ENCODE peak calls at places on chromosomes 7 and 10, in six cellular contexts. One of them, this sample, is unnamed.

GRCh38 chr10:112299456-112299855 is 16.3 kb downstream of the TECTB start:
- DNase-seq in A549: no peak
- DNase-seq in left lung: no peak
- DNase-seq in PC-3: peak
- DNase-seq in psoas muscle: no peak
- DNase-seq in heart right ventricle: no peak
- DNase-seq in this sample: no peak

GRCh38 chr7:116363637-116364432 is 135.7 kb upstream of the CAV2 start:
- DNase-seq in A549: no peak
- DNase-seq in left lung: no peak
- DNase-seq in PC-3: peak
- DNase-seq in psoas muscle: no peak
- DNase-seq in heart right ventricle: no peak
- DNase-seq in this sample: no peak

GRCh38 chr10:74039561-74040145 is 41.7 kb downstream of the VCL start:
- DNase-seq in A549: no peak
- DNase-seq in left lung: peak
- DNase-seq in PC-3: no peak
- DNase-seq in psoas muscle: peak
- DNase-seq in heart right ventricle: no peak
- DNase-seq in this sample: no peak

GRCh38 chr10:43211431-43212042 is 55.3 kb downstream of the RASGEF1A start:
- DNase-seq in A549: no peak
- DNase-seq in left lung: peak
- DNase-seq in PC-3: no peak
- DNase-seq in psoas muscle: peak
- DNase-seq in heart right ventricle: no peak
- DNase-seq in this sample: no peak

GRCh38 chr10:86291616-86292340 is 74.8 kb downstream of the GRID1 start:
- DNase-seq in A549: no peak
- DNase-seq in left lung: no peak
- DNase-seq in PC-3: no peak
- DNase-seq in psoas muscle: no peak
- DNase-seq in heart right ventricle: no peak
- DNase-seq in this sample: peak

GRCh38 chr10:133456041-133456951 is 2.6 kb downstream of the SCART1 start:
- DNase-seq in A549: no peak
- DNase-seq in left lung: no peak
- DNase-seq in PC-3: no peak
- DNase-seq in psoas muscle: no peak
- DNase-seq in heart right ventricle: no peak
- DNase-seq in this sample: peak

GRCh38 chr7:158908552-158908951 is 52.2 kb downstream of the DYNC2I1 start:
- DNase-seq in A549: no peak
- DNase-seq in left lung: no peak
- DNase-seq in PC-3: no peak
- DNase-seq in psoas muscle: no peak
- DNase-seq in heart right ventricle: no peak
- DNase-seq in this sample: no peak

GRCh38 chr10:78551184-78552005 is 517.4 kb upstream of the ZMIZ1 start:
- DNase-seq in A549: no peak
- DNase-seq in left lung: no peak
- DNase-seq in PC-3: no peak
- DNase-seq in psoas muscle: no peak
- DNase-seq in heart right ventricle: no peak
- DNase-seq in this sample: no peak

GRCh38 chr10:87775766-87776165 is 42.3 kb downstream of the ATAD1 start:
- DNase-seq in A549: no peak
- DNase-seq in left lung: no peak
- DNase-seq in PC-3: peak
- DNase-seq in psoas muscle: no peak
- DNase-seq in heart right ventricle: no peak
- DNase-seq in this sample: no peak

GRCh38 chr7:65554-65953 is 126.8 kb upstream of the FAM20C start:
- DNase-seq in A549: no peak
- DNase-seq in left lung: peak
- DNase-seq in PC-3: no peak
- DNase-seq in psoas muscle: peak
- DNase-seq in heart right ventricle: no peak
- DNase-seq in this sample: no peak

GRCh38 chr10:117609095-117609821 is 66.7 kb downstream of the EMX2 start:
- DNase-seq in A549: peak
- DNase-seq in left lung: peak
- DNase-seq in PC-3: peak
- DNase-seq in psoas muscle: peak
- DNase-seq in heart right ventricle: peak
- DNase-seq in this sample: no peak

GRCh38 chr7:98836811-98837631 is 32.8 kb downstream of the TMEM130 start:
- DNase-seq in A549: peak
- DNase-seq in left lung: no peak
- DNase-seq in PC-3: peak
- DNase-seq in psoas muscle: no peak
- DNase-seq in heart right ventricle: peak
- DNase-seq in this sample: peak

GRCh38 chr10:68137174-68137573 is 27.9 kb downstream of the MYPN start:
- DNase-seq in A549: no peak
- DNase-seq in left lung: no peak
- DNase-seq in PC-3: peak
- DNase-seq in psoas muscle: no peak
- DNase-seq in heart right ventricle: no peak
- DNase-seq in this sample: no peak

GRCh38 chr7:111018960-111019835 is 71.7 kb upstream of the LRRN3 start:
- DNase-seq in A549: no peak
- DNase-seq in left lung: no peak
- DNase-seq in PC-3: peak
- DNase-seq in psoas muscle: no peak
- DNase-seq in heart right ventricle: no peak
- DNase-seq in this sample: no peak

GRCh38 chr7:106590209-106590816 is 70.6 kb downstream of the CCDC71L start:
- DNase-seq in A549: no peak
- DNase-seq in left lung: no peak
- DNase-seq in PC-3: no peak
- DNase-seq in psoas muscle: no peak
- DNase-seq in heart right ventricle: no peak
- DNase-seq in this sample: no peak

GRCh38 chr10:124282326-124282725 is 136.4 kb downstream of the OAT start:
- DNase-seq in A549: no peak
- DNase-seq in left lung: no peak
- DNase-seq in PC-3: no peak
- DNase-seq in psoas muscle: no peak
- DNase-seq in heart right ventricle: no peak
- DNase-seq in this sample: no peak

GRCh38 chr7:156639426-156640256 is 933 bp upstream of the RNF32 start:
- DNase-seq in A549: no peak
- DNase-seq in left lung: no peak
- DNase-seq in PC-3: no peak
- DNase-seq in psoas muscle: no peak
- DNase-seq in heart right ventricle: no peak
- DNase-seq in this sample: no peak

DNA sequence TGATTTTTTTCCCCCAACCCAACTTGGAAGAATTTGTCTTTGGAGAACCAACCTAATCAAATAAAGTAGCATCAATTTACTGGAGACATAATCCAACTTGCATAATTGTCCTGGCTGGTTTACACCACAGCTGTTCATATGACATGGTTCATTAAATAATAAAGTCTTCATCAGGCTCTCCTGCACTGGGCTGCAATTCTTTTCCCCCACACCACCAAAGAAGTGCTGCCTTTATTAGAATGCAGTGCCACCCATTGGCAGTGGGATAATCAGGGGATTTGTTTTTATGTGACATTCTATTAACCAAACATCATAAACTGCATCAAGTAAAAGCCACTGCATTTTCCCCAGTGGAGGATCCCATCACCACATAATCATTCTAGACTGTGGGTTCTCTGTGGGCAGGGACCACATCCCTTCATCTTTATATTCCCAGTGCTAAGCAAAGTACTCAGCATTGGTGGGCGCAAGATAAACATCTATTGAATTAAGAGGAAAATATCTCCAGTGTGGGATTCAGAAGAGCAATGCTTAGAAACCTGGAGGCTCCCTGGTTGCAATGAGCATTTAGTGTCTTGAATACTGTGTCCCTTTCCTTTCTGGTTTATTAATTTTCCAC is 322.0 kb downstream of the KCNMA1 start:
- DNase-seq in A549: no peak
- DNase-seq in left lung: no peak
- DNase-seq in PC-3: no peak
- DNase-seq in psoas muscle: no peak
- DNase-seq in heart right ventricle: no peak
- DNase-seq in this sample: no peak
- TF ChIP-seq CTCF in A549: no peak
- TF ChIP-seq CTCF in left lung: no peak
- TF ChIP-seq CTCF in PC-3: peak
- TF ChIP-seq CTCF in psoas muscle: no peak
- TF ChIP-seq CTCF in heart right ventricle: no peak
- TF ChIP-seq CTCF in this sample: no peak

DNA sequence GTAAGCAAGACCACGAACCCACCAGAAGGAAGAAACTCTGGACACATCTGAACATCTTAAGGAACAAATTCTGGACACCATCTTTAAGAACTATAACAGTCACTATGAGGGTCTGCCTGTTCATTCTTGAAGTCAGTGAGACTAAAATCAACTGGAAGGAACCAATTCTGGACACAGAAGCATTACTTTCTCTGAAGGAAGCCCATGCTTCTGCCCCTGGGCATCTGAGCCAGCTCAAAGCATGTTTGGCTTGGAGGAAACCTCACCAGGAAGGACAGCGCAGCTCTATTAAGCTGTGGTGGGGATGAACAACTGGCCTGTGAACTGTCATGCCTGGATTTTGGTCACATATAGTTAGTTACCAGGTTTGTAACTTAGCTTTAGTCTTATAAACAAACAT is 132.4 kb upstream of the GDF10 start:
- DNase-seq in A549: no peak
- DNase-seq in left lung: no peak
- DNase-seq in PC-3: no peak
- DNase-seq in psoas muscle: no peak
- DNase-seq in heart right ventricle: no peak
- DNase-seq in this sample: no peak
- H3K27ac ChIP-seq in A549: peak
- H3K27ac ChIP-seq in left lung: peak
- H3K27ac ChIP-seq in PC-3: no peak
- H3K27ac ChIP-seq in psoas muscle: no peak
- H3K27ac ChIP-seq in heart right ventricle: no peak
- H3K27ac ChIP-seq in this sample: no peak

GRCh38 chr7:35714862-35715261 is 19.9 kb upstream of the HERPUD2 start:
- DNase-seq in A549: no peak
- DNase-seq in left lung: no peak
- DNase-seq in PC-3: peak
- DNase-seq in psoas muscle: no peak
- DNase-seq in heart right ventricle: no peak
- DNase-seq in this sample: no peak
- TF ChIP-seq CTCF in A549: no peak
- TF ChIP-seq CTCF in left lung: no peak
- TF ChIP-seq CTCF in PC-3: no peak
- TF ChIP-seq CTCF in psoas muscle: no peak
- TF ChIP-seq CTCF in heart right ventricle: no peak
- TF ChIP-seq CTCF in this sample: no peak

GRCh38 chr10:18486444-18486843 is 164.9 kb downstream of the NSUN6 start:
- DNase-seq in A549: no peak
- DNase-seq in left lung: no peak
- DNase-seq in PC-3: no peak
- DNase-seq in psoas muscle: no peak
- DNase-seq in heart right ventricle: no peak
- DNase-seq in this sample: no peak
- H3K27ac ChIP-seq in A549: no peak
- H3K27ac ChIP-seq in left lung: no peak
- H3K27ac ChIP-seq in PC-3: no peak
- H3K27ac ChIP-seq in psoas muscle: no peak
- H3K27ac ChIP-seq in heart right ventricle: peak
- H3K27ac ChIP-seq in this sample: no peak

GRCh38 chr7:133112335-133112734 is 30.4 kb upstream of the CHCHD3 start:
- DNase-seq in A549: no peak
- DNase-seq in left lung: no peak
- DNase-seq in PC-3: no peak
- DNase-seq in psoas muscle: no peak
- DNase-seq in heart right ventricle: no peak
- DNase-seq in this sample: no peak
- TF ChIP-seq CTCF in A549: no peak
- TF ChIP-seq CTCF in left lung: no peak
- TF ChIP-seq CTCF in PC-3: no peak
- TF ChIP-seq CTCF in psoas muscle: no peak
- TF ChIP-seq CTCF in heart right ventricle: no peak
- TF ChIP-seq CTCF in this sample: no peak

GRCh38 chr7:11458736-11459483 is 373.1 kb downstream of the THSD7A start:
- DNase-seq in A549: peak
- DNase-seq in left lung: no peak
- DNase-seq in PC-3: peak
- DNase-seq in psoas muscle: no peak
- DNase-seq in heart right ventricle: no peak
- DNase-seq in this sample: no peak

GRCh38 chr7:11452491-11452890 is 379.5 kb downstream of the THSD7A start:
- DNase-seq in A549: no peak
- DNase-seq in left lung: no peak
- DNase-seq in PC-3: no peak
- DNase-seq in psoas muscle: no peak
- DNase-seq in heart right ventricle: no peak
- DNase-seq in this sample: no peak

GRCh38 chr7:11456574-11456973 is 375.4 kb downstream of the THSD7A start:
- DNase-seq in A549: no peak
- DNase-seq in left lung: no peak
- DNase-seq in PC-3: no peak
- DNase-seq in psoas muscle: no peak
- DNase-seq in heart right ventricle: no peak
- DNase-seq in this sample: no peak

GRCh38 chr7:11461999-11462398 is 370.0 kb downstream of the THSD7A start:
- DNase-seq in A549: no peak
- DNase-seq in left lung: no peak
- DNase-seq in PC-3: no peak
- DNase-seq in psoas muscle: no peak
- DNase-seq in heart right ventricle: no peak
- DNase-seq in this sample: no peak

DNA sequence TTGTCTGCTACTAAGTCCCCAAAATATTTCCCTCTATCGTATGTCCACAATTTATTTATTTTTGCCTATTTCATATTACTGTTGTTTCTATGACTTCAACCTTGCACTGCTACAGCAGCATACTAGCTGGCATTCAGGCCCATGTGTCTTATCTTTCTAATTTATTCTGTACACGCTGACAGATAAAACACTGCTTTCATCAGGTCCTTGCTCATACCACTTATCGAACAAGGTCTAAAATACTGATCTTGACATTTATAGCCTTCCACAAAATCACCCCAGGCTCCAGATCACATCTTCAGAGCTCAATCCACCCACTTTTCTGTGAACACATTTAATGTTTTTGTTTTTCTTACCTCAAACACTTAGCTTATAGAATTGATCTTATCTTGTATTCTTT is 374.6 kb downstream of the THSD7A start:
- DNase-seq in A549: no peak
- DNase-seq in left lung: no peak
- DNase-seq in PC-3: no peak
- DNase-seq in psoas muscle: no peak
- DNase-seq in heart right ventricle: no peak
- DNase-seq in this sample: no peak
- H3K27ac ChIP-seq in A549: no peak
- H3K27ac ChIP-seq in left lung: no peak
- H3K27ac ChIP-seq in PC-3: no peak
- H3K27ac ChIP-seq in psoas muscle: no peak
- H3K27ac ChIP-seq in heart right ventricle: no peak
- H3K27ac ChIP-seq in this sample: no peak

This sample was measured in colonic mucosa.